ENCODE peak calls at places on chromosomes 5 and 9, in six cellular contexts. U, O, A, Q, P and H are unnamed samples.

GRCh38 chr9:77731008-77731698 is 83.0 kb upstream of the GNA14 start:
- DNase-seq in U (no peak), O (no peak), A (no peak), Q (no peak), P (no peak), H (no peak)

GRCh38 chr5:19886123-19886921 is 101.7 kb downstream of the CDH18 start:
- DNase-seq in U (peak; percentile 80), O (no peak), A (no peak), Q (no peak), P (peak; percentile 83), H (no peak)

GRCh38 chr5:68333649-68334549 is 118.3 kb downstream of the PIK3R1 start:
- DNase-seq in U (peak; percentile 94), O (peak; percentile 89), A (no peak), Q (peak; percentile 47), P (peak; percentile 91), H (peak; percentile 59)

GRCh38 chr9:101878734-101879133 is 140.3 kb upstream of the GRIN3A start:
- DNase-seq in U (no peak), O (no peak), A (no peak), Q (no peak), P (no peak), H (no peak)

GRCh38 chr5:169805527-169805934 is 168.5 kb downstream of the DOCK2 start:
- DNase-seq in U (peak; percentile 72), O (no peak), A (no peak), Q (peak; percentile 39), P (peak; percentile 78), H (peak; percentile 53)

GRCh38 chr9:8457814-8458213 is 658.2 kb upstream of the DMAC1 start:
- DNase-seq in U (no peak), O (no peak), A (no peak), Q (no peak), P (no peak), H (no peak)

GRCh38 chr9:133959966-133960567 is 32.1 kb downstream of the VAV2 start:
- DNase-seq in U (no peak), O (no peak), A (no peak), Q (no peak), P (no peak), H (no peak)

GRCh38 chr5:132500931-132501628 is 10.5 kb upstream of the IRF1 start:
- DNase-seq in U (peak; percentile 22), O (no peak), A (peak; percentile 88), Q (peak; percentile 94), P (peak; percentile 61), H (peak; percentile 67)

GRCh38 chr9:660227-660626 is 181.3 kb upstream of the DMRT1 start:
- DNase-seq in U (no peak), O (no peak), A (no peak), Q (no peak), P (no peak), H (no peak)

GRCh38 chr9:87229127-87229526 is 268.5 kb upstream of the DAPK1 start:
- DNase-seq in U (no peak), O (no peak), A (no peak), Q (no peak), P (no peak), H (no peak)

GRCh38 chr9:129908846-129909245 is 73.6 kb downstream of the USP20 start:
- DNase-seq in U (no peak), O (no peak), A (no peak), Q (no peak), P (no peak), H (no peak)

GRCh38 chr5:42950091-42950465 is 90.0 kb downstream of the ANXA2R start:
- DNase-seq in U (no peak), O (no peak), A (no peak), Q (no peak), P (no peak), H (peak; percentile 68)
- H3K27ac ChIP-seq in U (peak overlapping the region; percentile 95), O (peak overlapping the region; percentile 93), A (no peak overlapping the region), Q (peak overlapping the region; percentile 29), P (peak overlapping the region; percentile 93), H (peak overlapping the region; percentile 91)

DNA sequence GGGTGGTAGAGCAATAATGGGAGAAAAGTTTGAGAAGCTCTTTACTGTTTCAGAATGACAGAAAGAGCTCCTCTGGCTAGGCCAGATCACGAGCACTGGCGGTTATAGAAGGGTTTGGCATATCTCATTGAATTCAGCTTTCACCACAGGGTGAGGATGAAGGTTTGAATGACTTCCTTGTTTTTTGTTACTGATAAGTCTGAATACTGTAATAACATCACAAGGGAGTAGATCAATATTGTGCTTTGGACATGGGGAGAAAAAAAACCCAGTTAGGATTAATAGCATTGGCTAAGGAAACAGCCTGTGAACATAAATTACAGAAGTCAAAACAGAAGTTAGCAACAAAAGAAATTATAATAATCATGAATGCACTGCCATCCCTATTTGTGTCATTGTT is 9.4 kb downstream of the PHAX start:
- DNase-seq in U (no peak), O (no peak), A (no peak), Q (no peak), P (no peak), H (peak; percentile 27)
- H4K20me1 ChIP-seq in U (peaks cover 44% of the 10 kb centered on the region), O (peaks cover 12% of the 10 kb centered on the region), A (peaks cover 29% of the 10 kb centered on the region), Q (no peaks in the 10 kb centered on the region), P (no peaks in the 10 kb centered on the region), H (peaks cover 20% of the 10 kb centered on the region)

DNA sequence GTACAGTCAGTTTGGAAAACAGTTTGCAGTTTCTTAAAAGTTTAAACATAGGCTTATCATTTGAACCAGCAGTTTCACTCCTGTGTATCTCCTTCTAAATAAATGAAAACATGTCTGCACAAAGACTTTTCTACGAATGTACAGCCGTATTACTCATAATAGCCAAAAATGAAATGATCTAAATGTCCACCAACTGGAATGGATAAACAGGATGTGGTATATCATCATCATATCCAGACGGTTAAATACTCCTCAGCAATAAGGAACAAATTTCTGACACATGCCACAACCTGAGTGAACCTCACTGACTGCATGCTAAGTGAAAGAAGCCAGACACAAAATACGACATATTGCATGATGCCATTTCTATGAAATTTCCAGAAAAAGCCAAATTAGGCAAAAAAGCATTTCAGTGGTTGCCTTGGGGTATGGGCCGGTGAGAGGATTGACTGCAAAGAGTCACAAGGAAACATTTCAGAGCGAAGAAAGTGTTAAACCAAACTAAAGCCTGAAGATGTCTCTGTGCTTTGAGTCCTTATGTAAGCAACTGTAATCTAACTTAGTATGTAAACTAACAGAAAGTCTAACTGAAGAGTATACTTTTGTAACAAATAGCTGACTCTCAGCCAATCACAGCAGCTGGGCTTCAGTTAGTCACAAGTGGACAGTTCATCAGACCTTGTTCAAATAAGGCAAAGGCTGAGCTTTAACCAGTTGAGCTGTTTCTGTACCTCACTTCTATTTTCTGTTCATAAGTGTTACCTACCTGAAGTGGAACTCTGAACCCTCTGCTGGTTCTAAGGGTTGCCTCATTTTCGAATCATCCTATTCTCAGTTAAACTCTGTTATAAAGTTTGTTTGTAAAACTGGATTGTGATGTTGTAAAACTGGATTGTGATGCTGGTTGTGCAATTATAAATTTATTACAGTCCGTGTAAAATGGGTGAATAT is 65.2 kb downstream of the TRIO start:
- DNase-seq in U (peak; percentile 91), O (no peak), A (peak; percentile 66), Q (no peak), P (peak; percentile 83), H (no peak)
- H3K27ac ChIP-seq in U (peak overlapping the region; percentile 90), O (no peak overlapping the region), A (peak overlapping the region; percentile 67), Q (no peak overlapping the region), P (peak overlapping the region; percentile 86), H (peak overlapping the region; percentile 88)

DNA sequence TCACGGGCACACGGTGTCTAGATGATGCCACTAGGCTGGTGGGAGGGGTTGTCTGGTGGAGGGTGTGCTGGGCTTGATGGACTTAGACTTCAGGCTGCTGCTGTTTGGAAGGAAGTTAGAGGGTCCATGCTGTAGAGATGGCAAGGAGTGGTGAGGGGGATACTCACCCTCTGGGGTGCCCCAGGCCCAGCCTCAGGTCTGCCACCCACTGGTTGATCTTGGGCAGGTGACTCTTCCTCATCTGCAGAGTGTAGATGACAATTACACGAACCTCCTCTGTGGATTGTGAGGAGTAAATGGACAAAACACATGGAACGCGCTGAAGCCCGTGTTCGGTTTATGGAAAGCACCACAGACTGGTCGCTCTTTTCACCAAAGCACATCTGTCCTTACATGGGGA is 58.1 kb downstream of the ZNF618 start:
- DNase-seq in U (no peak), O (no peak), A (no peak), Q (no peak), P (no peak), H (no peak)
- H4K20me1 ChIP-seq in U (peaks cover 78% of the 10 kb centered on the region), O (no peaks in the 10 kb centered on the region), A (peaks cover 18% of the 10 kb centered on the region), Q (peaks cover 11% of the 10 kb centered on the region), P (peaks cover 6% of the 10 kb centered on the region), H (peaks cover 36% of the 10 kb centered on the region)

GRCh38 chr5:11273180-11273882 is 512.3 kb upstream of the DAP start:
- DNase-seq in U (peak; percentile 54), O (no peak), A (peak; percentile 46), Q (no peak), P (peak; percentile 13), H (no peak)
- H3K27ac ChIP-seq in U (no peak overlapping the region), O (no peak overlapping the region), A (peak overlapping the region; percentile 31), Q (no peak overlapping the region), P (no peak overlapping the region), H (no peak overlapping the region)

GRCh38 chr5:57215629-57216195 is 41.9 kb downstream of the GPBP1 start:
- DNase-seq in U (no peak), O (no peak), A (no peak), Q (no peak), P (peak; percentile 66), H (no peak)
- H4K20me1 ChIP-seq in U (peaks cover 65% of the 10 kb centered on the region), O (peaks cover 25% of the 10 kb centered on the region), A (peaks cover 74% of the 10 kb centered on the region), Q (peaks cover 12% of the 10 kb centered on the region), P (peaks cover 4% of the 10 kb centered on the region), H (peaks cover 29% of the 10 kb centered on the region)

DNA sequence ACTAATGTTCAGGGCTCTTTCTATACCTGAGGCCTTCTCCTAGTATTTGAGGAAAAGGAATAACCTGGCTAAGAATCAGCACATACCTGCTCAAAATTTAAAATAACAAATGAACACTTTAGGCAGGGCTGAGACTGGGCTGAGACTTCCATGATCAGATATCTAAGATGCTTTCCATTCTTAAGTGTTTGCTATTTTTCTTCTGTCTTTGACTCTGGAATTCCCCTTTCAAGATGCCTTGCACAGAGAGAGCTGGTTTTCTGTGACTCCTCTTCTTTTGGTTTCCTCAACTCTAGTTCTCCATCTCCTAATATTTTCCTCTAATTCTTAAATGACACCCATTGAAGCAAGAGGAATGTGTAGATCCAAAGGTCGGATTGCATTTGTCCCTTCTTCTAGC is 61.1 kb downstream of the DPYSL3 start:
- DNase-seq in U (peak; percentile 52), O (no peak), A (no peak), Q (no peak), P (peak; percentile 30), H (no peak)
- H3K27ac ChIP-seq in U (no peak overlapping the region), O (no peak overlapping the region), A (peak overlapping the region; percentile 9), Q (no peak overlapping the region), P (no peak overlapping the region), H (no peak overlapping the region)

DNA sequence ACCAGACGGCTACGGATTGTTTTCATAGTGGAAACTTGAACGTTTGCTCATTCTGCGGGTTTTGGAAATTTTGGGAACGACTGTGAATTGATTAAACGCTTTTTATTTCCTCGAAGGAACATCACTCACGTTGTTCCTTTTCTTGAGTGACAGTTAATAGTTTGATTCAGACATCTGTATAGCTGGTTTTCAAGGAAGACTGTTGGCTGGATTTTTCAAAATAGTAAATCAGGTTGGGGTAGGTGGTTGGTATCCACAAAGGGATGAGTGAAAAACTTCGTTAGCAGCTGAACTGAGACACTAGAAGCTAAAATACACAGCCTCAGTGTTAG is 1.1 kb downstream of the TGFBR1 start:
- DNase-seq in U (no peak), O (no peak), A (no peak), Q (no peak), P (no peak), H (no peak)
- H4K20me1 ChIP-seq in U (peaks cover 50% of the 10 kb centered on the region), O (no peaks in the 10 kb centered on the region), A (peaks cover 35% of the 10 kb centered on the region), Q (no peaks in the 10 kb centered on the region), P (peaks cover 4% of the 10 kb centered on the region), H (peaks cover 50% of the 10 kb centered on the region)